ENCODE peak calls at places on chromosomes 2 and 18, in six cellular contexts. C is suprapubic skin, Z is glutamatergic neuron, T is Panc1, P is GM12864, U is WERI-Rb-1. I is an unnamed sample.

GRCh38 chr2:102803897-102804217 is 42.0 kb downstream of the TMEM182 start:
- DNase-seq in C (no peak), Z (no peak), T (no peak), P (no peak), U (no peak), I (no peak)

GRCh38 chr2:233974530-233975071 is 57.4 kb downstream of the TRPM8 start:
- DNase-seq in C (no peak), Z (no peak), T (peak), P (no peak), U (no peak), I (peak)

GRCh38 chr2:232325324-232326273 is 53.0 kb upstream of the ALPP start:
- DNase-seq in C (peak), Z (peak), T (no peak), P (no peak), U (peak), I (peak)

GRCh38 chr2:15262792-15263191 is 298.3 kb downstream of the NBAS start:
- DNase-seq in C (no peak), Z (no peak), T (no peak), P (no peak), U (no peak), I (no peak)

GRCh38 chr18:63154350-63155152 is 165.0 kb downstream of the BCL2 start:
- DNase-seq in C (no peak), Z (no peak), T (no peak), P (no peak), U (no peak), I (no peak)

GRCh38 chr2:31235504-31235902 is 1.6 kb downstream of the EHD3 start:
- DNase-seq in C (no peak), Z (no peak), T (no peak), P (no peak), U (no peak), I (no peak)

GRCh38 chr2:65358690-65359400 is 73.6 kb downstream of the SPRED2 start:
- DNase-seq in C (no peak), Z (no peak), T (no peak), P (no peak), U (no peak), I (no peak)

GRCh38 chr2:196798980-196799379 is 503 bp downstream of the GTF3C3 start:
- DNase-seq in C (no peak), Z (no peak), T (no peak), P (no peak), U (no peak), I (no peak)

GRCh38 chr2:133139847-133140533 is 428.3 kb downstream of the NCKAP5 start:
- DNase-seq in C (no peak), Z (no peak), T (no peak), P (no peak), U (no peak), I (no peak)

GRCh38 chr2:8380573-8380972 is 301.3 kb upstream of the ID2 start:
- DNase-seq in C (no peak), Z (no peak), T (no peak), P (peak), U (no peak), I (no peak)

GRCh38 chr18:28087173-28087563 is 89.8 kb downstream of the CDH2 start:
- DNase-seq in C (no peak), Z (no peak), T (no peak), P (no peak), U (no peak), I (no peak)

GRCh38 chr2:46878886-46879285 is 36.7 kb downstream of the MCFD2 start:
- DNase-seq in C (no peak), Z (peak), T (no peak), P (no peak), U (no peak), I (no peak)

GRCh38 chr2:60439219-60439974 is 114.1 kb downstream of the BCL11A start:
- DNase-seq in C (no peak), Z (peak), T (peak), P (peak), U (peak), I (no peak)

GRCh38 chr2:32484907-32485306 is 128.1 kb downstream of the BIRC6 start:
- DNase-seq in C (no peak), Z (no peak), T (peak), P (no peak), U (no peak), I (no peak)

GRCh38 chr2:157806426-157806825 is 69.7 kb downstream of the ACVR1 start:
- DNase-seq in C (no peak), Z (no peak), T (no peak), P (no peak), U (no peak), I (no peak)

GRCh38 chr18:28149810-28150420 is 27.0 kb downstream of the CDH2 start:
- DNase-seq in C (no peak), Z (no peak), T (no peak), P (no peak), U (no peak), I (no peak)

GRCh38 chr18:21745234-21745633 is 4.6 kb downstream of the MIB1 start:
- DNase-seq in C (no peak), Z (no peak), T (no peak), P (no peak), U (no peak), I (no peak)
- TF ChIP-seq CTCF in C (no peak), Z (no peak), T (no peak), P (no peak), U (peak), I (no peak)

GRCh38 chr18:35049111-35050003 is 8.1 kb downstream of the MAPRE2 start:
- DNase-seq in C (no peak), Z (no peak), T (no peak), P (no peak), U (no peak), I (no peak)
- TF ChIP-seq CTCF in C (no peak), Z (no peak), T (no peak), P (no peak), U (no peak), I (no peak)

DNA sequence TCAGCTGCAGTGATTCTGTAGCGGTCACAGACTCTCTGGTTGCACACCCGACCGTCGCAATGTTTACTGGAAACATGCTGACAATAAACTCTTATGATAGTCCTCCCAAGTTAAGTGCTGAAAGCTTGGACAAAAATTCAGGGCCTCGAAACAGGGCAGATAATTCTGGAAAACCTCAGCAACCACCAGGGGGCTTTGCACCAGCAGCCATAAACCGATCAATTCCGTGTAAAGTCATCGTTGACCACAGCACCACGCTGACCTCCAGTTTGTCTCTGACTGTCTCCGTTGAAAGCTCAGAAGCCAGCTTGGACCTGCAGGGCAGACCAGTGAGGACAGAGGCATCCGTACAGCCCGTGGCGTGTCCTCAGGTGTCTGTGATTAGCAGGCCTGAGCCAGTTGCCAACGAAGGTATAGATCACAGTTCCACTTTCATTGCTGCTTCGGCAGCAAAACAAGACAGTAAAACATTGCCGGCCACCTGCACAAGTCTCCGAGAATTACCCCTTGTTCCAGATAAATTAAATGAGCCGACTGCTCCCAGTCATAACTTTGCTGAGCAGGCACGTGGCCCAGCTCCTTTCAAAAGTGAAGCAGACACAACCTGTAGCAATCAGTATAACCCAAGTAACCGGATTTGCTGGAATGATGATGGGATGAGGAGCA is 166.1 kb downstream of the ASXL3 start:
- DNase-seq in C (no peak), Z (no peak), T (no peak), P (no peak), U (no peak), I (no peak)
- TF ChIP-seq CTCF in C (no peak), Z (peak), T (peak), P (no peak), U (peak), I (no peak)

DNA sequence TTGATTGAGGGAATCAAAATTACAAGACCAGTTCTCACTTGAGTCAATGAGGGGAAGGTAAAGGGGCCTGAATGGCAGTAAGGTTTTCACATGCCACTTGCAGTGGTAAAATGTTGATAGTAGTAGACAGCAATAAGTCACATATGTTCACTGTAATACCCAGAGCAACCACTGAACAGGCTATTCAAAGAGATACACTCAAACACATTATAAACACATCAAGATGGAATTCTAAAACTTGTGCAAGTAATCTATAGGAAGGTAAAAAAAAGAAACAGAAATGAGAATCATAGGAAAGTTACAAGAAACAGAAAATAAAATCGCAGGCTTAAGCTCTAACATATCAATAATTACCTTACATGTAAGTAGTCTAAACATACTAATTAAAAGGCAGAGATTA is 86.6 kb upstream of the AFF3 start:
- DNase-seq in C (no peak), Z (no peak), T (no peak), P (no peak), U (no peak), I (no peak)
- TF ChIP-seq CTCF in C (no peak), Z (peak), T (no peak), P (peak), U (no peak), I (no peak)

GRCh38 chr18:45738660-45739059 is 14.7 kb downstream of the SLC14A1 start:
- DNase-seq in C (no peak), Z (no peak), T (no peak), P (no peak), U (peak), I (no peak)
- TF ChIP-seq CTCF in C (no peak), Z (no peak), T (no peak), P (no peak), U (no peak), I (no peak)

I was measured in activated CD8-positive, alpha-beta T cell treated with anti-CD3 and anti-CD28 coated beads for 36 hours.